ENCODE peak calls at places on chromosome 10, in six cellular contexts. G is HCEC 1CT, W is amygdala, S is globus pallidus, Y is NCI-H1105, X is AG04450. E is an unnamed sample.

GRCh38 chr10:19579841-19580240 is 236.4 kb upstream of the PLXDC2 start:
- DNase-seq in S (no peak), G (no peak), Y (no peak), W (no peak), X (no peak), E (no peak)

GRCh38 chr10:125521721-125522680 is 161.0 kb downstream of the TEX36 start:
- DNase-seq in X (no peak), S (no peak), G (no peak), Y (no peak), W (no peak), E (no peak)

GRCh38 chr10:1109795-1110673 is 53.8 kb downstream of the WDR37 start:
- DNase-seq in S (peak; percentile 20), Y (no peak), X (peak; percentile 41), G (peak; percentile 75), W (peak; percentile 32), E (peak; percentile 84)

GRCh38 chr10:21807162-21807561 is 196.4 kb downstream of the DNAJC1 start:
- DNase-seq in S (no peak), Y (no peak), X (no peak), W (no peak), G (no peak), E (no peak)

GRCh38 chr10:129678186-129678585 is 211.1 kb downstream of the MGMT start:
- DNase-seq in G (no peak), X (no peak), W (peak; percentile 7), S (peak; percentile 9), Y (no peak), E (no peak)

GRCh38 chr10:70115948-70116682 is 16.5 kb downstream of the AIFM2 start:
- DNase-seq in Y (peak; percentile 13), G (no peak), X (no peak), S (no peak), W (no peak), E (peak; percentile 68)

GRCh38 chr10:110876788-110877187 is 5.1 kb downstream of the PDCD4 start:
- DNase-seq in G (no peak), Y (no peak), W (no peak), S (no peak), X (no peak), E (no peak)

GRCh38 chr10:31754803-31755624 is 173.6 kb downstream of the ARHGAP12 start:
- DNase-seq in X (no peak), Y (no peak), W (no peak), G (no peak), S (no peak), E (no peak)

GRCh38 chr10:99661370-99661749 is 2.1 kb downstream of the ENTPD7 start:
- DNase-seq in G (peak; percentile 97), W (no peak), X (peak; percentile 52), S (no peak), Y (no peak), E (peak; percentile 26)

GRCh38 chr10:119667562-119668328 is 16.6 kb downstream of the BAG3 start:
- DNase-seq in X (peak; percentile 87), Y (no peak), G (peak; percentile 97), W (no peak), S (no peak), E (peak; percentile 76)

GRCh38 chr10:86269332-86269731 is 97.3 kb downstream of the GRID1 start:
- DNase-seq in Y (no peak), W (no peak), G (no peak), S (no peak), X (no peak), E (no peak)

GRCh38 chr10:61313460-61313859 is 139.7 kb downstream of the TMEM26 start:
- DNase-seq in S (no peak), W (no peak), G (no peak), X (no peak), Y (no peak), E (no peak)

GRCh38 chr10:11949152-11949551 is 93.5 kb downstream of the UPF2 start:
- DNase-seq in S (no peak), X (no peak), Y (no peak), W (no peak), G (no peak), E (no peak)

GRCh38 chr10:69640196-69640980 is 10.3 kb downstream of the FAM241B start:
- DNase-seq in G (no peak), X (no peak), W (no peak), S (no peak), Y (no peak), E (no peak)

GRCh38 chr10:13386021-13386420 is 37.9 kb upstream of the SEPHS1 start:
- DNase-seq in X (no peak), S (no peak), G (no peak), Y (no peak), W (no peak), E (no peak)

GRCh38 chr10:44260286-44260928 is 124.5 kb downstream of the CXCL12 start:
- DNase-seq in S (no peak), X (no peak), G (no peak), Y (no peak), W (no peak), E (no peak)

GRCh38 chr10:133405272-133405671 is 11.3 kb downstream of the MTG1 start:
- DNase-seq in W (no peak), S (no peak), Y (no peak), G (peak; percentile 31), X (no peak), E (no peak)

GRCh38 chr10:72525689-72526088 is 100.2 kb downstream of the MICU1 start:
- DNase-seq in X (no peak), S (no peak), W (no peak), G (no peak), Y (no peak), E (no peak)

GRCh38 chr10:24209946-24210491 is 1.1 kb downstream of the KIAA1217 start:
- DNase-seq in G (peak; percentile 6), S (no peak), W (no peak), Y (no peak), X (no peak), E (peak; percentile 64)

GRCh38 chr10:133041101-133041500 is 46.6 kb upstream of the ADGRA1 start:
- DNase-seq in S (no peak), X (no peak), W (no peak), G (no peak), Y (no peak), E (no peak)

GRCh38 chr10:52129410-52130178 is 184.5 kb upstream of the DKK1 start:
- DNase-seq in G (peak; percentile 20), W (no peak), X (no peak), Y (no peak), S (no peak), E (no peak)

GRCh38 chr10:13213163-13213562 is 21.0 kb downstream of the UCMA start:
- DNase-seq in X (no peak), Y (no peak), G (no peak), S (no peak), W (no peak), E (no peak)

GRCh38 chr10:2633630-2634029 is 433.7 kb upstream of the PFKP start:
- DNase-seq in W (no peak), G (no peak), Y (no peak), S (no peak), X (no peak), E (no peak)

GRCh38 chr10:62233494-62234283 is 35.0 kb downstream of the RTKN2 start:
- DNase-seq in X (no peak), S (no peak), G (peak; percentile 47), W (no peak), Y (no peak), E (no peak)

GRCh38 chr10:102422586-102423129 is 2.0 kb downstream of the FBXL15 start:
- DNase-seq in W (peak; percentile 50), S (peak; percentile 57), G (peak; percentile 76), Y (peak; percentile 23), X (no peak), E (peak; percentile 89)

GRCh38 chr10:91879514-91880170 is 29.6 kb downstream of the FGFBP3 start:
- DNase-seq in G (no peak), X (no peak), W (no peak), Y (no peak), S (no peak), E (no peak)

GRCh38 chr10:130470286-130470685 is 334.1 kb downstream of the GLRX3 start:
- DNase-seq in G (no peak), X (no peak), Y (no peak), W (no peak), S (no peak), E (no peak)

GRCh38 chr10:114024876-114025609 is 18.6 kb upstream of the ADRB1 start:
- DNase-seq in Y (no peak), X (no peak), G (peak; percentile 39), W (no peak), S (no peak), E (no peak)

GRCh38 chr10:6044651-6045599 is 17.2 kb downstream of the IL2RA start:
- DNase-seq in X (no peak), W (no peak), S (no peak), G (no peak), Y (no peak), E (no peak)

GRCh38 chr10:80133221-80133620 is 691 bp downstream of the PLAC9 start:
- DNase-seq in S (no peak), G (no peak), Y (no peak), W (no peak), X (no peak), E (no peak)

GRCh38 chr10:26739087-26739631 is 41.7 kb downstream of the PDSS1 start:
- DNase-seq in X (no peak), W (no peak), G (no peak), Y (no peak), S (no peak), E (no peak)

GRCh38 chr10:34403512-34403911 is 411.6 kb downstream of the PARD3 start:
- DNase-seq in S (no peak), W (no peak), G (peak; percentile 57), X (peak; percentile 53), Y (no peak), E (no peak)

GRCh38 chr10:126921974-126922525 is 16.8 kb downstream of the DOCK1 start:
- DNase-seq in X (peak; percentile 64), W (no peak), Y (no peak), S (no peak), G (peak; percentile 80), E (no peak)

GRCh38 chr10:546451-546850 is 143.0 kb downstream of the DIP2C start:
- DNase-seq in G (no peak), S (no peak), Y (no peak), W (no peak), X (no peak), E (no peak)

GRCh38 chr10:87763086-87763861 is 54.8 kb downstream of the ATAD1 start:
- DNase-seq in W (no peak), S (no peak), G (no peak), X (no peak), Y (no peak), E (no peak)

E was measured in hepatocyte.